ENCODE peak calls at places on chromosomes 16 and 17, in seven cellular contexts. Y is GM12878, H is SK-N-SH, G is H1, N is K562, X is HepG2, P is HCT116. D is an unnamed sample. For H3K4me1, the result is how much of the 10 kb centered on the place peaks cover.

GRCh38 chr17:75828051-75828400 is 16.2 kb downstream of the UNC13D start:
- DNase-seq in P (no peak), N (no peak), G (no peak), H (no peak), X (no peak), Y (no peak), D (no peak)

GRCh38 chr16:83066011-83066410 is 439.2 kb downstream of the CDH13 start:
- DNase-seq in Y (no peak), N (no peak), H (no peak), X (no peak), G (no peak), P (no peak), D (no peak)

GRCh38 chr17:32192379-32192778 is 50.1 kb downstream of the RHOT1 start:
- DNase-seq in G (no peak), X (no peak), N (no peak), H (no peak), P (no peak), Y (no peak), D (no peak)

GRCh38 chr17:4980644-4981216 is 6.7 kb downstream of the CAMTA2 start:
- DNase-seq in Y (no peak), N (peak), X (peak), G (peak), P (no peak), H (peak), D (peak)

GRCh38 chr16:82995286-82995926 is 368.6 kb downstream of the CDH13 start:
- DNase-seq in X (no peak), H (no peak), N (no peak), Y (no peak), P (no peak), G (no peak), D (no peak)

GRCh38 chr16:2963611-2964415 is at the start of gene KREMEN2:
- DNase-seq in P (peak), G (peak), X (peak), H (peak), N (peak), Y (no peak), D (no peak)

GRCh38 chr17:75565066-75565465 is 22.5 kb upstream of the MYO15B start:
- DNase-seq in X (no peak), G (no peak), N (no peak), Y (no peak), P (no peak), H (no peak), D (no peak)

GRCh38 chr17:18079543-18079942 is 8.2 kb upstream of the DRG2 start:
- DNase-seq in P (no peak), G (no peak), Y (no peak), X (no peak), N (no peak), H (no peak), D (no peak)

GRCh38 chr17:6495450-6496115 is 51.3 kb downstream of the PIMREG start:
- DNase-seq in X (no peak), G (no peak), Y (no peak), N (no peak), P (no peak), H (no peak), D (no peak)

GRCh38 chr16:47276522-47276921 is 132.8 kb upstream of the NETO2 start:
- DNase-seq in Y (no peak), H (no peak), X (no peak), P (no peak), N (no peak), G (no peak), D (no peak)

GRCh38 chr16:79415983-79416641 is 184.4 kb downstream of the MAF start:
- DNase-seq in Y (no peak), P (no peak), X (no peak), G (no peak), H (no peak), N (no peak), D (no peak)

GRCh38 chr16:23515881-23516280 is 5.6 kb upstream of the GGA2 start:
- DNase-seq in N (no peak), G (no peak), H (no peak), P (no peak), Y (no peak), X (no peak), D (no peak)

GRCh38 chr16:89721644-89722391 is 481 bp downstream of the ZNF276 start:
- DNase-seq in G (no peak), X (no peak), Y (no peak), H (peak), P (no peak), N (no peak), D (no peak)

GRCh38 chr17:8799001-8799850 is at the start of gene MFSD6L:
- DNase-seq in H (no peak), X (no peak), G (peak), P (no peak), N (no peak), Y (no peak), D (peak)

GRCh38 chr16:71426069-71426879 is 15.6 kb downstream of the TLE7 start:
- DNase-seq in H (peak), N (peak), X (peak), P (peak), Y (peak), G (peak), D (peak)

GRCh38 chr16:54931041-54931756 is 534 bp downstream of the IRX5 start:
- DNase-seq in N (peak), Y (no peak), P (no peak), X (no peak), G (peak), H (peak), D (no peak)

GRCh38 chr16:85403693-85404092 is 209.4 kb upstream of the GSE1 start:
- DNase-seq in N (no peak), Y (no peak), X (no peak), H (no peak), G (peak), P (no peak), D (no peak)

GRCh38 chr16:68538880-68539701 is at the start of gene ZFP90:
- DNase-seq in Y (peak), N (peak), G (peak), H (peak), X (peak), P (peak), D (peak)

GRCh38 chr16:19783847-19784736 is 66.0 kb downstream of the IQCK start:
- DNase-seq in P (no peak), N (no peak), G (no peak), H (no peak), X (no peak), Y (no peak), D (no peak)

GRCh38 chr17:55536205-55536604 is 25.0 kb upstream of the SMIM36 start:
- DNase-seq in G (no peak), H (no peak), Y (no peak), N (no peak), P (no peak), X (no peak), D (no peak)

GRCh38 chr17:50277357-50277754 is 3.1 kb downstream of the TMEM92 start:
- DNase-seq in Y (no peak), N (no peak), P (no peak), H (peak), G (no peak), X (no peak), D (no peak)

GRCh38 chr16:57807252-57807967 is 5.1 kb upstream of the KIFC3 start:
- DNase-seq in Y (no peak), H (no peak), X (no peak), N (no peak), P (no peak), G (no peak), D (no peak)

GRCh38 chr17:1111599-1112443 is 68.0 kb downstream of the ABR start:
- DNase-seq in N (no peak), H (peak), G (no peak), P (no peak), X (no peak), Y (no peak), D (no peak)

GRCh38 chr16:3716831-3717234 is 491 bp downstream of the TRAP1 start:
- DNase-seq in H (peak), X (no peak), N (peak), P (no peak), G (no peak), Y (no peak), D (no peak)

GRCh38 chr16:67468731-67469130 is 12.2 kb downstream of the ATP6V0D1 start:
- DNase-seq in Y (no peak), N (no peak), X (no peak), H (no peak), G (no peak), P (no peak), D (no peak)

DNA sequence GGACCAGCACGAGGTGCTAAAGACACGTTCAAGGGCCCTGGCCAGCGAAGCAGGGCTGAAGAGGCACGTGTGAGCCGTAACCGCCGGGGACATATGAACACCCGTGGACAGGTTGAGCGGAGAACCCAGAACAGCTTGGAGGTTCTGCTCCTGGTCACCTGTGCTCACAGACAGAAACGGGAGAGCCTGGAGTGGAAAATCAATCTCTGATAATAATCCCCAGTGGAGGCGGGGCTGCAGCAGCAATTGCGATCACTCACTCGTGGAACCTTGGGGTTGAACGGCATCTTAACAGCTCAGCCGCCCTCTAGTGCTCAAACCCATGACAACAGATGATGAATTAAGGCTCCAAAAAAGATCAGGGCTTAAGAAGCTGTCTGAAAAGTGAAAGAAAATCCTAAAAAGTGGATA is 25.6 kb downstream of the WIPI1 start:
- DNase-seq in H (peak), Y (no peak), G (peak), X (peak), P (peak), N (no peak), D (no peak)
- TF ChIP-seq YY1 in H (no peak), Y (no peak), G (no peak), X (no peak), P (no peak), N (no peak), D (no peak)

DNA sequence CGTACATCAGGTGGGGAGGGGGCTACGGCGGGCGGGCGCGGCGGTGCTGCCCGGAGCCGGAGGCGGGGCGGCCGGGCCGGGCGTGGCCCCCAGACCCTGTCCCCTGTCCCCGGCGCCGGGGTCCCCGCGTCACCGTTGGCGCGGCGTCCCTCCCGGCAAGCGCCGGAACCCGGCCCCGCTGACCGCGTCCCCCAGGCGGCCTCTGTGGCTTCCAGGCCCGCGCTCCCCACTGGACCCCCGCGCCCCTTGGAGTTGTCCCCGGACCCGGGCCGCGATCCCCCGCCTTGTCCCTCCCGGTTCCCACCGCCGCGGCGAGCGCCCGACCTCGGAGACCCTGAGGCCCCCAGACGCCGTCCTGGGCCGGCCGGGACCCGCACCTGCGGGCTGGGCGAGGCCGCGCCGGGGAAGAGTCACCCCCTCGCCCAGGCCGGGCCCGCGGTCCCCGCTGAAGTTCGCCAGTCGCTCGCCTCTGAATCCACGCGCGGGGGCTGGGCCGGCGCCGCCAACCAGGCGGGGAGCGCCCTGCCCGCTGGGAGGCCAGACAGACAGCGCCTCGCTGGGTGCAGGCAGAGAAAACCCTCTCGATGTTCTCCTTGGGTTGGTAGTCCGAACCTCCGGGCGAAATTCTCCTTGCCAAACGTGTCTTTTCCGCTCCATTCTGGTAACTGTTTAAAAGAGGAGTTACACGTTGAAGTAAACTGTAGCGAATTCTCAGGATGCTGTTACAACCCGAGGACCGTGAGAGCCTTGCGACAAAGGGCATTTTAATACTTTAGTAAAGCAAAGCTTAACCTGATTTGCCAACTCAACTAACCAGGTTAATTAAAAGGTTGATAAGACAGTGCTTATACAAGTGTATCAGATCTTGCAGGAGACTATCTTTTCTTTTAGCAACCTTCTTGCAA is 761 bp downstream of the GAN start:
- DNase-seq in G (peak), N (peak), Y (no peak), X (peak), H (peak), P (no peak), D (no peak)
- H3K4me3 ChIP-seq in G (peak), N (peak), Y (peak), X (peak), H (peak), P (peak), D (peak)

GRCh38 chr17:62062936-62063335 is 2.1 kb downstream of the MED13 start:
- DNase-seq in H (no peak), X (no peak), G (no peak), N (no peak), Y (no peak), P (no peak), D (no peak)
- H3K4me1 ChIP-seq in H (under half), X (half or more), G (under half), N (under half), Y (under half), P (under half), D (under half)

GRCh38 chr17:63843387-63844292 is 1.2 kb upstream of the SMARCD2 start:
- DNase-seq in N (no peak), G (no peak), H (no peak), P (peak), X (no peak), Y (peak), D (no peak)

GRCh38 chr17:63840591-63841349 is 1.7 kb downstream of the SMARCD2 start:
- DNase-seq in P (no peak), H (no peak), G (no peak), Y (no peak), X (no peak), N (no peak), D (no peak)

GRCh38 chr17:63842173-63842539 is 329 bp downstream of the SMARCD2 start:
- DNase-seq in Y (no peak), X (no peak), H (no peak), N (no peak), G (peak), P (no peak), D (no peak)

GRCh38 chr17:63842540-63843386 is at the start of gene SMARCD2:
- DNase-seq in N (peak), X (peak), H (peak), Y (peak), P (peak), G (peak), D (peak)

GRCh38 chr17:63841350-63842172 is 924 bp downstream of the SMARCD2 start:
- DNase-seq in X (peak), N (peak), P (no peak), G (no peak), H (peak), Y (no peak), D (no peak)
- TF ChIP-seq YY1 in X (no peak), N (no peak), P (no peak), G (no peak), H (no peak), Y (no peak), D (no peak)

GRCh38 chr17:80458016-80458415 is 18.4 kb downstream of the NPTX1 start:
- DNase-seq in Y (no peak), P (no peak), X (no peak), N (no peak), G (no peak), H (no peak), D (no peak)
- H3K4me3 ChIP-seq in Y (no peak), P (no peak), X (no peak), N (no peak), G (no peak), H (no peak), D (no peak)

GRCh38 chr16:530111-530817 is 2.8 kb downstream of the CAPN15 start:
- DNase-seq in N (no peak), H (no peak), Y (no peak), P (no peak), X (no peak), G (no peak), D (no peak)
- H3K4me1 ChIP-seq in N (half or more), H (under half), Y (under half), P (under half), X (half or more), G (under half), D (under half)

DNA sequence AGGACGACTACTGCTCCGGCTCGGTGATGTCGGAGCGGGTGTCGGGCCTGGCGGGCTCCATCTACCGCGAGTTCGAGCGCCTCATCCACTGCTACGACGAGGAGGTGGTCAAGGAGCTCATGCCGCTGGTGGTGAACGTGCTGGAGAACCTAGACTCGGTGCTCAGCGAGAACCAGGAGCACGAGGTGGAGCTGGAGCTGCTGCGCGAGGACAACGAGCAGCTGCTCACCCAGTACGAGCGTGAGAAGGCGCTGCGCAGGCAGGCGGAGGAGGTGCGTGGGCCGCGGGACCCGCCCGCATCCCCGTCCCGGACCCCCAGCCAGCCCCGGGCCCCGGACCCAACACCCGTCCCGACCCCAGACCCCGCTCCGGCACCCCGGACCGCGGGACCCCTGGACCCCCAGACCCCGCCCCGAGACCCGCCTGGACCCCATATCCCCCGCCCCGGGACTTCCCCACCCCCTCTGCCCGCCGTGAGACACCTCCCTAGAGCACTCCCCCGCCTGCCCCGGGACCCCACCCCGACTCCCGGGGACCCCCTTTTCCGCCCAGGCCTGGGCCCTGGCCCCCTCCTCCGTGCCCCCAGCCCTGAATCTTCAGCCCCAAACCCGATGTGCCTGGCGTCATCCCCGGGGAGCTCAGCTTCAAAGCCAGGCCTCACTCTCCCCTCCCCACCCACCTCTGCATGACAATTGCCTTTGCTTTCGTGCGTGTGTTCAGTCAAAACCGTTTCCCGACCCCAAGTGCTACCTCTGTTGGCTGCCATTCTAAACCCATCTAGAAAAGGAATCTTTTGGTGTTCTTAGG is 594 bp downstream of the MAPK8IP3 start:
- DNase-seq in G (peak), X (no peak), H (peak), P (no peak), Y (no peak), N (peak), D (no peak)
- TF ChIP-seq YY1 in G (no peak), X (no peak), H (no peak), P (no peak), Y (no peak), N (no peak), D (no peak)

GRCh38 chr17:35057332-35057915 is 6.1 kb downstream of the RFFL start:
- DNase-seq in N (no peak), P (no peak), X (no peak), G (no peak), H (no peak), Y (no peak), D (no peak)

GRCh38 chr17:35053204-35053603 is 10.3 kb downstream of the RFFL start:
- DNase-seq in G (no peak), H (no peak), X (no peak), Y (no peak), P (no peak), N (no peak), D (no peak)

GRCh38 chr17:35052780-35053179 is 10.7 kb downstream of the RFFL start:
- DNase-seq in Y (no peak), P (no peak), G (no peak), H (no peak), N (no peak), X (no peak), D (no peak)

GRCh38 chr17:35052240-35052608 is 11.3 kb downstream of the RFFL start:
- DNase-seq in X (no peak), P (no peak), N (no peak), Y (no peak), G (no peak), H (no peak), D (no peak)

GRCh38 chr17:35056013-35056412 is 7.5 kb downstream of the RFFL start:
- DNase-seq in X (no peak), H (no peak), Y (no peak), N (no peak), P (no peak), G (no peak), D (no peak)
- H3K4me3 ChIP-seq in X (no peak), H (no peak), Y (no peak), N (no peak), P (no peak), G (no peak), D (no peak)